ENCODE peak calls at places on chromosome 4, in four cellular contexts. Y, T, H and E are unnamed samples.

GRCh38 chr4:10296730-10297129 is 160.5 kb downstream of the ZNF518B start:
- DNase-seq in T (no peak), Y (no peak), H (no peak), E (peak; percentile 29)

GRCh38 chr4:7649741-7650531 is 215.2 kb upstream of the PSAPL1 start:
- DNase-seq in Y (peak; percentile 25), H (no peak), T (no peak), E (no peak)

GRCh38 chr4:105990933-105991332 is 95.7 kb downstream of the NPNT start:
- DNase-seq in Y (no peak), T (peak; percentile 71), H (no peak), E (peak; percentile 43)

GRCh38 chr4:125313497-125313896 is 1.3 kb upstream of the FAT4 start:
- DNase-seq in Y (no peak), H (peak; percentile 12), T (peak; percentile 36), E (no peak)

GRCh38 chr4:165716472-165716871 is 156.6 kb upstream of the TLL1 start:
- DNase-seq in T (no peak), H (no peak), Y (no peak), E (no peak)

GRCh38 chr4:146488495-146489174 is 33.1 kb downstream of the SLC10A7 start:
- DNase-seq in Y (no peak), H (no peak), T (no peak), E (no peak)

GRCh38 chr4:161359491-161359890 is 804.3 kb downstream of the FSTL5 start:
- DNase-seq in H (no peak), T (no peak), Y (no peak), E (no peak)

GRCh38 chr4:86181585-86181984 is 178.3 kb downstream of the MAPK10 start:
- DNase-seq in T (no peak), H (no peak), Y (no peak), E (no peak)

GRCh38 chr4:138978600-138978999 is 37.0 kb upstream of the NOCT start:
- DNase-seq in Y (no peak), H (no peak), T (no peak), E (no peak)

GRCh38 chr4:67522851-67523671 is 22.2 kb downstream of the CENPC start:
- DNase-seq in Y (no peak), T (no peak), H (no peak), E (no peak)

GRCh38 chr4:184740965-184741364 is 7.1 kb upstream of the CENPU start:
- DNase-seq in Y (no peak), H (no peak), T (no peak), E (no peak)

GRCh38 chr4:38787693-38788092 is 4.9 kb upstream of the TLR10 start:
- DNase-seq in T (no peak), Y (no peak), H (no peak), E (no peak)

GRCh38 chr4:77861500-77861899 is 1.1 kb upstream of the MRPL1 start:
- DNase-seq in Y (no peak), H (no peak), T (no peak), E (no peak)

GRCh38 chr4:83180469-83180968 is 66.0 kb upstream of the PLAC8 start:
- DNase-seq in H (no peak), Y (no peak), T (no peak), E (no peak)

GRCh38 chr4:111506706-111507105 is 638.5 kb upstream of the FAM241A start:
- DNase-seq in Y (no peak), H (no peak), T (no peak), E (no peak)

GRCh38 chr4:11426003-11426402 is 2.7 kb downstream of the HS3ST1 start:
- DNase-seq in Y (no peak), H (no peak), T (no peak), E (no peak)

GRCh38 chr4:44415251-44415650 is 33.4 kb downstream of the KCTD8 start:
- DNase-seq in Y (no peak), T (no peak), H (no peak), E (no peak)

GRCh38 chr4:41129128-41129754 is 85.1 kb downstream of the APBB2 start:
- DNase-seq in Y (no peak), H (no peak), T (no peak), E (no peak)

GRCh38 chr4:84221704-84222103 is 277.4 kb downstream of the NKX6-1 start:
- DNase-seq in Y (no peak), H (no peak), T (no peak), E (no peak)

GRCh38 chr4:126318376-126318775 is 1003.6 kb downstream of the FAT4 start:
- DNase-seq in Y (no peak), T (no peak), H (no peak), E (no peak)

GRCh38 chr4:48683784-48684666 is 96.1 kb downstream of the FRYL start:
- DNase-seq in T (no peak), Y (no peak), H (peak; percentile 20), E (no peak)

GRCh38 chr4:160403066-160403465 is 1300.2 kb downstream of the RAPGEF2 start:
- DNase-seq in Y (no peak), T (no peak), H (no peak), E (no peak)

GRCh38 chr4:88981571-88981970 is 75.4 kb downstream of the FAM13A start:
- DNase-seq in Y (no peak), H (no peak), T (no peak), E (no peak)

GRCh38 chr4:22524895-22525294 is 9.0 kb upstream of the ADGRA3 start:
- DNase-seq in Y (no peak), T (no peak), H (no peak), E (no peak)

GRCh38 chr4:149161247-149161646 is 654.4 kb downstream of the IQCM start:
- DNase-seq in H (no peak), T (no peak), Y (no peak), E (no peak)

GRCh38 chr4:75584067-75584466 is 28.2 kb downstream of the ODAPH start:
- DNase-seq in Y (no peak), T (peak; percentile 46), H (no peak), E (no peak)